ENCODE peak calls at places on chromosomes 11 and 22, in seven cellular contexts. J is hypothalamus, W is amniotic stem cell, O is AG09319, U is endothelial cell, Z is NCI-H1417, Q is HL-60. R is an unnamed sample.

GRCh38 chr11:17463795-17464194 is 12.8 kb downstream of the ABCC8 start:
- DNase-seq in W (no peak), Z (no peak), Q (no peak), J (no peak), O (no peak), U (no peak), R (no peak)

GRCh38 chr22:48651981-48652538 is 1175.6 kb downstream of the BRD1 start:
- DNase-seq in U (no peak), O (no peak), Q (no peak), J (no peak), Z (no peak), W (no peak), R (no peak)

GRCh38 chr11:76783294-76783900 is at the start of gene TSKU:
- DNase-seq in U (no peak), O (no peak), Q (no peak), Z (no peak), W (no peak), J (no peak), R (no peak)

GRCh38 chr11:6233984-6234313 is 487 bp downstream of the FHIP1B start:
- DNase-seq in Q (no peak), J (no peak), O (no peak), Z (no peak), W (no peak), U (peak), R (no peak)

GRCh38 chr11:120391297-120391696 is 55.1 kb downstream of the ARHGEF12 start:
- DNase-seq in W (no peak), U (peak), Z (no peak), J (peak), Q (no peak), O (no peak), R (no peak)

GRCh38 chr11:69641681-69642548 is 959 bp downstream of the CCND1 start:
- DNase-seq in W (no peak), U (no peak), Z (no peak), J (no peak), Q (no peak), O (no peak), R (no peak)

GRCh38 chr22:46148885-46149492 is 1.3 kb upstream of the PPARA start:
- DNase-seq in Q (no peak), U (no peak), W (no peak), J (no peak), O (no peak), Z (no peak), R (no peak)

GRCh38 chr11:84543367-84544159 is 1083.6 kb downstream of the DLG2 start:
- DNase-seq in W (no peak), Z (peak), Q (no peak), J (no peak), O (no peak), U (no peak), R (no peak)

GRCh38 chr22:49046546-49047305 is 780.9 kb downstream of the BRD1 start:
- DNase-seq in O (no peak), Q (peak), U (peak), J (no peak), Z (peak), W (no peak), R (peak)

GRCh38 chr11:69102732-69103615 is 52.8 kb upstream of the SMIM38 start:
- DNase-seq in U (no peak), Q (no peak), W (no peak), Z (no peak), J (no peak), O (no peak), R (peak)

GRCh38 chr11:116384876-116385275 is 387.9 kb downstream of the BUD13 start:
- DNase-seq in O (no peak), Z (peak), U (no peak), J (no peak), W (no peak), Q (no peak), R (peak)

GRCh38 chr11:5547982-5548381 is 358 bp downstream of the OR52H1 start:
- DNase-seq in Z (no peak), Q (no peak), O (no peak), J (no peak), W (no peak), U (no peak), R (no peak)

GRCh38 chr22:24937114-24937513 is 9.4 kb downstream of the LHFPL7 start:
- DNase-seq in Z (no peak), J (no peak), O (no peak), W (no peak), Q (peak), U (peak), R (peak)

GRCh38 chr11:78168539-78169477 is 19.6 kb downstream of the KCTD21 start:
- DNase-seq in U (peak), J (no peak), O (peak), W (no peak), Z (no peak), Q (no peak), R (no peak)

GRCh38 chr22:17672417-17672991 is 33.9 kb downstream of the BCL2L13 start:
- DNase-seq in Z (no peak), J (no peak), Q (no peak), U (no peak), O (peak), W (no peak), R (no peak)

GRCh38 chr11:12642040-12642439 is 32.2 kb upstream of the TEAD1 start:
- DNase-seq in Q (no peak), O (no peak), U (no peak), Z (no peak), W (no peak), J (no peak), R (no peak)

GRCh38 chr22:38824587-38824986 is 19.2 kb downstream of the NPTXR start:
- DNase-seq in Q (peak), O (peak), Z (no peak), W (peak), J (peak), U (peak), R (no peak)

GRCh38 chr11:27234043-27234668 is 128.9 kb downstream of the CCDC34 start:
- DNase-seq in O (peak), J (no peak), W (peak), Z (peak), U (no peak), Q (no peak), R (peak)

GRCh38 chr11:70334351-70334995 is 63.9 kb upstream of the CTTN start:
- DNase-seq in U (no peak), O (no peak), J (no peak), Q (no peak), W (no peak), Z (no peak), R (no peak)

GRCh38 chr11:68329496-68329895 is 17.1 kb downstream of the LRP5 start:
- DNase-seq in O (no peak), U (no peak), W (no peak), J (no peak), Q (no peak), Z (no peak), R (no peak)

GRCh38 chr11:110968348-110969062 is 256.3 kb upstream of the ARHGAP20 start:
- DNase-seq in U (no peak), Z (no peak), O (no peak), J (no peak), Q (peak), W (no peak), R (no peak)

GRCh38 chr11:57444362-57445074 is 15.8 kb upstream of the RTN4RL2 start:
- DNase-seq in O (no peak), U (no peak), J (no peak), Z (no peak), W (no peak), Q (no peak), R (no peak)

GRCh38 chr11:121099885-121100284 is 1.2 kb upstream of the TECTA start:
- DNase-seq in W (no peak), O (no peak), J (no peak), Z (no peak), Q (no peak), U (no peak), R (no peak)

GRCh38 chr11:3219281-3219892 is 774 bp upstream of the MRGPRG start:
- DNase-seq in O (no peak), Q (no peak), U (no peak), W (no peak), J (no peak), Z (no peak), R (no peak)

GRCh38 chr11:10407055-10407454 is 48.0 kb upstream of the AMPD3 start:
- DNase-seq in Q (no peak), W (no peak), O (no peak), U (no peak), Z (no peak), J (no peak), R (no peak)

GRCh38 chr11:126366064-126366822 is 10.8 kb downstream of the ST3GAL4 start:
- DNase-seq in J (no peak), Q (no peak), W (no peak), U (no peak), Z (peak), O (no peak), R (peak)

GRCh38 chr11:64865286-64866172 is 12.9 kb downstream of the EHD1 start:
- DNase-seq in W (no peak), U (no peak), J (no peak), Q (no peak), O (no peak), Z (no peak), R (no peak)

GRCh38 chr11:2807276-2807681 is 78.3 kb downstream of the CDKN1C start:
- DNase-seq in Q (no peak), O (no peak), J (peak), W (no peak), Z (no peak), U (no peak), R (peak)

GRCh38 chr11:122981388-122982264 is at the start of gene BSX:
- DNase-seq in W (peak), O (no peak), Z (no peak), Q (peak), U (peak), J (peak), R (no peak)

GRCh38 chr11:33737362-33737821 is 1.2 kb upstream of the CD59 start:
- DNase-seq in W (no peak), Z (no peak), U (no peak), Q (no peak), J (no peak), O (no peak), R (no peak)

GRCh38 chr11:17473071-17473744 is 3.4 kb downstream of the ABCC8 start:
- DNase-seq in W (no peak), J (no peak), U (peak), O (no peak), Q (no peak), Z (no peak), R (peak)

GRCh38 chr11:31940396-31941037 is 129.4 kb upstream of the PAX6 start:
- DNase-seq in J (no peak), W (no peak), Q (no peak), O (no peak), Z (no peak), U (no peak), R (no peak)

GRCh38 chr11:62911137-62912130 is 9.7 kb downstream of the CHRM1 start:
- DNase-seq in U (no peak), O (no peak), Q (peak), W (no peak), Z (no peak), J (no peak), R (no peak)

GRCh38 chr11:46250071-46251052 is 27.1 kb upstream of the CREB3L1 start:
- DNase-seq in U (no peak), O (no peak), J (no peak), Q (no peak), W (no peak), Z (no peak), R (no peak)

GRCh38 chr22:24112188-24112587 is 69.1 kb upstream of the SUSD2 start:
- DNase-seq in Q (no peak), J (no peak), Z (no peak), U (no peak), O (no peak), W (no peak), R (no peak)

GRCh38 chr11:126135182-126136176 is 72.8 kb upstream of the CDON start:
- DNase-seq in O (no peak), W (no peak), J (no peak), Z (no peak), Q (no peak), U (no peak), R (peak)

GRCh38 chr11:67382481-67383136 is 9.2 kb upstream of the RAD9A start:
- DNase-seq in W (peak), O (no peak), J (peak), Z (peak), U (peak), Q (peak), R (peak)

GRCh38 chr11:1194231-1194976 is 28.5 kb upstream of the MUC5B start:
- DNase-seq in J (no peak), U (no peak), Q (no peak), O (no peak), W (no peak), Z (no peak), R (no peak)

GRCh38 chr22:29748248-29748893 is 18.4 kb downstream of the ZMAT5 start:
- DNase-seq in U (no peak), J (no peak), W (no peak), Z (no peak), Q (peak), O (no peak), R (no peak)

R was measured in NCI-H1092 treated with DMSO at 0.1 percent for 48 hours.